ENCODE peak calls at places on chromosomes 16 and 17, in ten cellular contexts. D is uterus; L is GM12878; K is lung; M is lower lobe of right lung; B is K562; N is spleen; Z is testis; X is CD4-positive, alpha-beta memory T cell; I is adrenal gland. T is an unnamed sample.

GRCh38 chr16:5509336-5509735 is 411.7 kb upstream of the EEF2KMT start:
- DNase-seq in D (no peak), L (no peak), K (no peak), M (no peak), B (no peak), N (no peak), Z (no peak), X (no peak), I (no peak), T (no peak)

GRCh38 chr17:71118039-71118438 is 948.7 kb downstream of the KCNJ2 start:
- DNase-seq in D (no peak), L (no peak), K (no peak), M (no peak), B (no peak), N (no peak), Z (no peak), X (no peak), I (no peak), T (no peak)

GRCh38 chr17:18371455-18371854 is 6.1 kb upstream of the EVPLL start:
- DNase-seq in D (no peak), L (peak; percentile 20), K (no peak), M (no peak), B (no peak), N (no peak), Z (no peak), X (no peak), I (no peak), T (no peak)

GRCh38 chr16:66419527-66419926 is 7.6 kb upstream of the BEAN1 start:
- DNase-seq in D (no peak), L (no peak), K (no peak), M (no peak), B (no peak), N (no peak), Z (no peak), X (no peak), I (no peak), T (no peak)

GRCh38 chr17:43403846-43404245 is 5.1 kb downstream of the ARL4D start:
- DNase-seq in D (no peak), L (no peak), K (no peak), M (no peak), B (peak; percentile 73), N (no peak), Z (peak; percentile 45), X (no peak), I (no peak), T (peak; percentile 94)

GRCh38 chr17:75783069-75783783 is 1.4 kb upstream of the UNK start:
- DNase-seq in D (no peak), L (peak; percentile 83), K (no peak), M (no peak), B (peak; percentile 59), N (no peak), Z (no peak), X (peak; percentile 68), I (no peak), T (no peak)

GRCh38 chr17:8016632-8017424 is 14.4 kb downstream of the GUCY2D start:
- DNase-seq in D (no peak), L (no peak), K (peak; percentile 80), M (peak; percentile 80), B (peak; percentile 60), N (peak; percentile 81), Z (peak; percentile 55), X (peak; percentile 41), I (peak; percentile 64), T (peak; percentile 81)

GRCh38 chr16:53821957-53822625 is 118.1 kb downstream of the FTO start:
- DNase-seq in D (no peak), L (no peak), K (no peak), M (no peak), B (no peak), N (no peak), Z (no peak), X (no peak), I (no peak), T (no peak)

GRCh38 chr16:84040823-84041391 is 1.7 kb downstream of the SLC38A8 start:
- DNase-seq in D (no peak), L (no peak), K (no peak), M (peak; percentile 28), B (no peak), N (peak; percentile 52), Z (no peak), X (no peak), I (no peak), T (no peak)

GRCh38 chr17:8832711-8833352 is 33.7 kb upstream of the MFSD6L start:
- DNase-seq in D (no peak), L (no peak), K (no peak), M (peak; percentile 57), B (peak; percentile 49), N (peak; percentile 83), Z (peak; percentile 66), X (peak; percentile 6), I (no peak), T (peak; percentile 94)

DNA sequence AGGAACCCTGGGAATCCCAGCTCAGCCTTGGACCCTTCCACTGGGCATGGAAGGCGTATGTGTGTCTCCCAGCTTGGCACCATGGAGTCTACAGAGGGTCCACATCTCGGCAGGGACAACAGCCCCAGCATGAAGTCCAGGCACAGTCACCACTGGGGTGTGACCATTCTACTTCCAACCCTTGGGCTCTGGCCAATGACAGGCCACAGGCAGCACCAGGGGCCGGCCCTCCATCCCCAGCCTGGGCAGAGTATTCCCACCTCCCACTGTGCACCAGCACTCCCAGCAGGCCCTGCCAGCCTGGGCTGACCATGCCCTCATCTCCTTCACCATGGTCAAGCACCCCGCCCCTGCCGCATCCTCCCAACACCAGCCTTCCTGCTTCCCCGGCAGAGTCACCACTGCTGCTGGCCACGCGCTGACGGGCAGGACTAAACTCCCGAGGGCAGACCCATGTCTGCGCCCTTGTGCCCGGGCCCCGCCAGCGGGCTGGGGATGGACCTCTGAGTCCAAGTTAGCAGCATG is 9.5 kb upstream of the PPP1R27 start:
- DNase-seq in D (no peak), L (no peak), K (no peak), M (no peak), B (no peak), N (peak; percentile 77), Z (no peak), X (no peak), I (no peak), T (no peak)
- H3K36me3 ChIP-seq in D (no peaks in the 10 kb centered on the region), L (peaks cover 33% of the 10 kb centered on the region), K (peaks cover 31% of the 10 kb centered on the region), M (peaks cover 72% of the 10 kb centered on the region), B (peaks cover 63% of the 10 kb centered on the region), N (peaks cover 71% of the 10 kb centered on the region), Z (no peaks in the 10 kb centered on the region), X (peaks cover 41% of the 10 kb centered on the region), I (no peaks in the 10 kb centered on the region), T (peaks cover 72% of the 10 kb centered on the region)

GRCh38 chr17:79950306-79950705 is 85.4 kb downstream of the TBC1D16 start:
- DNase-seq in D (peak; percentile 13), L (no peak), K (no peak), M (peak; percentile 42), B (peak; percentile 16), N (no peak), Z (peak; percentile 27), X (no peak), I (peak; percentile 22), T (peak; percentile 8)
- H3K27ac ChIP-seq in D (no peak overlapping the region), L (no peak overlapping the region), K (no peak overlapping the region), M (no peak overlapping the region), B (no peak overlapping the region), N (no peak overlapping the region), Z (no peak overlapping the region), X (no peak overlapping the region), I (no peak overlapping the region), T (no peak overlapping the region)

GRCh38 chr17:72119280-72119962 is 1.4 kb upstream of the SOX9 start:
- DNase-seq in D (no peak), L (no peak), K (no peak), M (no peak), B (no peak), N (no peak), Z (no peak), X (no peak), I (no peak), T (no peak)
- H3K4me3 ChIP-seq in D (no peak overlapping the region), L (peak overlapping the region; percentile 59), K (no peak overlapping the region), M (peak overlapping the region; percentile 59), B (no peak overlapping the region), N (no peak overlapping the region), Z (peak overlapping the region; percentile 64), X (no peak overlapping the region), I (no peak overlapping the region), T (no peak overlapping the region)

GRCh38 chr17:49819651-49820050 is 28.2 kb downstream of the TAC4 start:
- DNase-seq in D (no peak), L (no peak), K (no peak), M (no peak), B (no peak), N (no peak), Z (no peak), X (no peak), I (no peak), T (no peak)
- H3K36me3 ChIP-seq in D (no peaks in the 10 kb centered on the region), L (peaks cover 49% of the 10 kb centered on the region), K (peaks cover 50% of the 10 kb centered on the region), M (peaks cover 97% of the 10 kb centered on the region), B (peaks cover 94% of the 10 kb centered on the region), N (peaks cover 90% of the 10 kb centered on the region), Z (no peaks in the 10 kb centered on the region), X (peaks cover 46% of the 10 kb centered on the region), I (no peaks in the 10 kb centered on the region), T (peaks cover 73% of the 10 kb centered on the region)

T was measured in WERI-Rb-1.